ENCODE peak calls at places on chromosomes 12 and 14, in seven cellular contexts. One of them, this sample, is unnamed.
A peak's percentile ranks its signal among the peaks of the same experiment; 100 is the strongest.

GRCh38 chr14:105249175-105250007 is 1.1 kb downstream of the BTBD6 start:
- DNase-seq in SK-N-SH: peak; percentile 68
- DNase-seq in suprapubic skin: no peak
- DNase-seq in transverse colon: peak; percentile 27
- DNase-seq in H1: no peak
- DNase-seq in sigmoid colon: no peak
- DNase-seq in upper lobe of left lung: no peak
- DNase-seq in this sample: peak; percentile 35

GRCh38 chr14:100297320-100298300 is 8.6 kb downstream of the SLC25A29 start:
- DNase-seq in SK-N-SH: peak; percentile 30
- DNase-seq in suprapubic skin: peak; percentile 88
- DNase-seq in transverse colon: peak; percentile 72
- DNase-seq in H1: no peak
- DNase-seq in sigmoid colon: peak; percentile 96
- DNase-seq in upper lobe of left lung: peak; percentile 88
- DNase-seq in this sample: peak; percentile 76

GRCh38 chr12:2409656-2410265 is 357.0 kb downstream of the CACNA1C start:
- DNase-seq in SK-N-SH: no peak
- DNase-seq in suprapubic skin: no peak
- DNase-seq in transverse colon: no peak
- DNase-seq in H1: no peak
- DNase-seq in sigmoid colon: peak; percentile 56
- DNase-seq in upper lobe of left lung: no peak
- DNase-seq in this sample: no peak

GRCh38 chr12:54036620-54037359 is 3.9 kb downstream of the HOXC5 start:
- DNase-seq in SK-N-SH: no peak
- DNase-seq in suprapubic skin: peak; percentile 78
- DNase-seq in transverse colon: no peak
- DNase-seq in H1: no peak
- DNase-seq in sigmoid colon: no peak
- DNase-seq in upper lobe of left lung: no peak
- DNase-seq in this sample: no peak

GRCh38 chr14:30681752-30682355 is 59.7 kb downstream of the SCFD1 start:
- DNase-seq in SK-N-SH: peak; percentile 26
- DNase-seq in suprapubic skin: no peak
- DNase-seq in transverse colon: no peak
- DNase-seq in H1: no peak
- DNase-seq in sigmoid colon: no peak
- DNase-seq in upper lobe of left lung: no peak
- DNase-seq in this sample: no peak

GRCh38 chr14:92481811-92482559 is 31.6 kb upstream of the RIN3 start:
- DNase-seq in SK-N-SH: no peak
- DNase-seq in suprapubic skin: no peak
- DNase-seq in transverse colon: peak; percentile 4
- DNase-seq in H1: no peak
- DNase-seq in sigmoid colon: no peak
- DNase-seq in upper lobe of left lung: peak; percentile 16
- DNase-seq in this sample: no peak

GRCh38 chr14:44820230-44820964 is 141.3 kb downstream of the KLHL28 start:
- DNase-seq in SK-N-SH: no peak
- DNase-seq in suprapubic skin: no peak
- DNase-seq in transverse colon: no peak
- DNase-seq in H1: no peak
- DNase-seq in sigmoid colon: no peak
- DNase-seq in upper lobe of left lung: no peak
- DNase-seq in this sample: no peak

GRCh38 chr14:102249041-102249440 is 55.9 kb downstream of the MOK start:
- DNase-seq in SK-N-SH: no peak
- DNase-seq in suprapubic skin: no peak
- DNase-seq in transverse colon: no peak
- DNase-seq in H1: no peak
- DNase-seq in sigmoid colon: no peak
- DNase-seq in upper lobe of left lung: no peak
- DNase-seq in this sample: no peak

GRCh38 chr14:61837336-61838229 is 75.4 kb downstream of the SNAPC1 start:
- DNase-seq in SK-N-SH: peak; percentile 65
- DNase-seq in suprapubic skin: peak; percentile 83
- DNase-seq in transverse colon: peak; percentile 81
- DNase-seq in H1: peak; percentile 39
- DNase-seq in sigmoid colon: peak; percentile 86
- DNase-seq in upper lobe of left lung: peak; percentile 82
- DNase-seq in this sample: peak; percentile 84

GRCh38 chr14:49280566-49280965 is 305.6 kb downstream of the RPS29 start:
- DNase-seq in SK-N-SH: no peak
- DNase-seq in suprapubic skin: no peak
- DNase-seq in transverse colon: no peak
- DNase-seq in H1: no peak
- DNase-seq in sigmoid colon: no peak
- DNase-seq in upper lobe of left lung: no peak
- DNase-seq in this sample: no peak

GRCh38 chr12:119689935-119690500 is 22.1 kb downstream of the PRKAB1 start:
- DNase-seq in SK-N-SH: no peak
- DNase-seq in suprapubic skin: no peak
- DNase-seq in transverse colon: no peak
- DNase-seq in H1: no peak
- DNase-seq in sigmoid colon: no peak
- DNase-seq in upper lobe of left lung: no peak
- DNase-seq in this sample: no peak

GRCh38 chr12:58413794-58414193 is 472.4 kb downstream of the ATP23 start:
- DNase-seq in SK-N-SH: no peak
- DNase-seq in suprapubic skin: no peak
- DNase-seq in transverse colon: no peak
- DNase-seq in H1: no peak
- DNase-seq in sigmoid colon: no peak
- DNase-seq in upper lobe of left lung: no peak
- DNase-seq in this sample: no peak

GRCh38 chr12:88163371-88163770 is 21.3 kb downstream of the TMTC3 start:
- DNase-seq in SK-N-SH: no peak
- DNase-seq in suprapubic skin: no peak
- DNase-seq in transverse colon: no peak
- DNase-seq in H1: no peak
- DNase-seq in sigmoid colon: no peak
- DNase-seq in upper lobe of left lung: no peak
- DNase-seq in this sample: no peak

GRCh38 chr14:22850944-22851790 is 14.8 kb downstream of the MMP14 start:
- DNase-seq in SK-N-SH: no peak
- DNase-seq in suprapubic skin: peak; percentile 93
- DNase-seq in transverse colon: peak; percentile 72
- DNase-seq in H1: no peak
- DNase-seq in sigmoid colon: peak; percentile 98
- DNase-seq in upper lobe of left lung: peak; percentile 46
- DNase-seq in this sample: peak; percentile 92

GRCh38 chr12:77120695-77121094 is 55.3 kb upstream of the E2F7 start:
- DNase-seq in SK-N-SH: no peak
- DNase-seq in suprapubic skin: no peak
- DNase-seq in transverse colon: no peak
- DNase-seq in H1: no peak
- DNase-seq in sigmoid colon: no peak
- DNase-seq in upper lobe of left lung: no peak
- DNase-seq in this sample: no peak

GRCh38 chr14:104389326-104390220 is 190.0 kb upstream of the C14orf180 start:
- DNase-seq in SK-N-SH: peak; percentile 38
- DNase-seq in suprapubic skin: peak; percentile 55
- DNase-seq in transverse colon: no peak
- DNase-seq in H1: no peak
- DNase-seq in sigmoid colon: peak; percentile 52
- DNase-seq in upper lobe of left lung: peak; percentile 15
- DNase-seq in this sample: peak; percentile 23

DNA sequence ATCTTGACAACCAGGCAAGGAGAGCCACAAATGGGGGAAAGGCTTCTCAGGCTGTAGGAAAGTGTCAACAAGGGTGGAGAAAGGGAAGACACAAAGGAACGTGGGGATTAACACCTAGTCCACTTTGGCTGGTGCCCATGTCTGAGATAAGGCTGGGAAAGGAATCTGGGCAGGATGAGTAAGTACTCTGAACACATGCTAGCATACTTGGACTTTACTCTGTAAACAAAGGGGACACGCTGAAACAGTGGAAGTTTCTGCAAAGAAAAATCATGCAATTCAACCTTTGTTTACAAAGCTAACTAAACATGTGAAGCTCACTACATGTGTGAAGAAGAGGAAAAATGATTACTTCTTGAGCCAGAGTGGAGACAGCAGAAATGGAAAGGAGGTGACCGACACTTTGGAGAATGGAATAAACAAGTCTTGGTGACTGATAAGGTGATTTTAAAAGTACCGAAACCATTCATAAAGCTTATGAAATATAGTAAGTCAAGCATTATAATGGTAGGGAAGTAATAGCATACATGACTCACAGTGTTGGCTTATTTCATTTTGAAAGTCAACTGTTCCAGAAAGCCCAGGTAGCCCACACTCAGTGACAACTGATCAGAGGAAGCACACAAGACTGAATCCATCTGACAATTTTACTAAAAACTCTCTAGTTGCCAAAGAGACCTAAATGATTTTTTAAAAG is 13.2 kb downstream of the CPNE8 start:
- DNase-seq in SK-N-SH: no peak
- DNase-seq in suprapubic skin: no peak
- DNase-seq in transverse colon: peak; percentile 67
- DNase-seq in H1: no peak
- DNase-seq in sigmoid colon: no peak
- DNase-seq in upper lobe of left lung: no peak
- DNase-seq in this sample: peak; percentile 33
- TF ChIP-seq EP300 in SK-N-SH: no peak
- TF ChIP-seq EP300 in suprapubic skin: no peak
- TF ChIP-seq EP300 in transverse colon: peak; percentile 3
- TF ChIP-seq EP300 in H1: no peak
- TF ChIP-seq EP300 in sigmoid colon: no peak
- TF ChIP-seq EP300 in upper lobe of left lung: no peak
- TF ChIP-seq EP300 in this sample: no peak

GRCh38 chr12:56145218-56145617 is 7.2 kb upstream of the MYL6B start:
- DNase-seq in SK-N-SH: no peak
- DNase-seq in suprapubic skin: no peak
- DNase-seq in transverse colon: no peak
- DNase-seq in H1: no peak
- DNase-seq in sigmoid colon: no peak
- DNase-seq in upper lobe of left lung: no peak
- DNase-seq in this sample: no peak

GRCh38 chr12:56137853-56138571 is 9.9 kb downstream of the ESYT1 start:
- DNase-seq in SK-N-SH: no peak
- DNase-seq in suprapubic skin: no peak
- DNase-seq in transverse colon: no peak
- DNase-seq in H1: no peak
- DNase-seq in sigmoid colon: no peak
- DNase-seq in upper lobe of left lung: no peak
- DNase-seq in this sample: no peak

GRCh38 chr12:56143870-56144269 is 8.5 kb upstream of the MYL6B start:
- DNase-seq in SK-N-SH: no peak
- DNase-seq in suprapubic skin: no peak
- DNase-seq in transverse colon: peak; percentile 62
- DNase-seq in H1: no peak
- DNase-seq in sigmoid colon: no peak
- DNase-seq in upper lobe of left lung: no peak
- DNase-seq in this sample: no peak

GRCh38 chr12:56143225-56143624 is 9.2 kb upstream of the MYL6B start:
- DNase-seq in SK-N-SH: no peak
- DNase-seq in suprapubic skin: no peak
- DNase-seq in transverse colon: no peak
- DNase-seq in H1: no peak
- DNase-seq in sigmoid colon: no peak
- DNase-seq in upper lobe of left lung: no peak
- DNase-seq in this sample: no peak

DNA sequence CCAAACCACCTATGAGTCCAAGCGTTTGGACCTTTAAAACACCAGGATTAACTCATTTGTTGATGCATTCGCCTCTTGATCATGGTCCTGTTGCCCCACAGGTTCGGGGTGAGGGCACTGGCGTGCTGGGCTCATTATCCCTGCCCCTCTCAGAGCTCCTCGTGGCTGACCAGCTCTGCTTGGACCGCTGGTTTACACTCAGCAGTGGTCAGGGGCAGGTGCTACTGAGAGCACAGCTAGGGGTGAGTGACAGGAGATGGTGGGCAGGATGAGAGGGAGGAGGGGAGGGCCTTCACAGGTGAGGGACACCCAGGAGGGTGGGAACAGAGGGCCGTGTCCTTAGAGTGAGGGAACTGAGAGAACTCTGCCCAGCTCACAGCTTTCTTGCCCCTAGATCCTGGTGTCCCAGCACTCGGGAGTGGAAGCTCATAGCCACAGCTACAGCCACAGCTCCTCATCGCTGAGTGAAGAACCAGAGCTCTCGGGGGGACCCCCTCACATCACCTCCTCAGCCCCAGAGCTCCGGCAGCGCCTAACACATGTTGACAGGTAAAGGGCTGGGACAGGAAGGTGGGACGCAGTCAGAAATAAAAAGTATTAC is 10.1 kb upstream of the MYL6B start:
- DNase-seq in SK-N-SH: no peak
- DNase-seq in suprapubic skin: no peak
- DNase-seq in transverse colon: no peak
- DNase-seq in H1: no peak
- DNase-seq in sigmoid colon: no peak
- DNase-seq in upper lobe of left lung: no peak
- DNase-seq in this sample: no peak
- H3K36me3 ChIP-seq in SK-N-SH: peaks cover 29% of the 10 kb centered on the region
- H3K36me3 ChIP-seq in suprapubic skin: peaks cover 79% of the 10 kb centered on the region
- H3K36me3 ChIP-seq in transverse colon: peaks cover 52% of the 10 kb centered on the region
- H3K36me3 ChIP-seq in H1: peaks cover 48% of the 10 kb centered on the region
- H3K36me3 ChIP-seq in sigmoid colon: peaks cover 55% of the 10 kb centered on the region
- H3K36me3 ChIP-seq in upper lobe of left lung: peaks cover 71% of the 10 kb centered on the region
- H3K36me3 ChIP-seq in this sample: peaks cover 67% of the 10 kb centered on the region

DNA sequence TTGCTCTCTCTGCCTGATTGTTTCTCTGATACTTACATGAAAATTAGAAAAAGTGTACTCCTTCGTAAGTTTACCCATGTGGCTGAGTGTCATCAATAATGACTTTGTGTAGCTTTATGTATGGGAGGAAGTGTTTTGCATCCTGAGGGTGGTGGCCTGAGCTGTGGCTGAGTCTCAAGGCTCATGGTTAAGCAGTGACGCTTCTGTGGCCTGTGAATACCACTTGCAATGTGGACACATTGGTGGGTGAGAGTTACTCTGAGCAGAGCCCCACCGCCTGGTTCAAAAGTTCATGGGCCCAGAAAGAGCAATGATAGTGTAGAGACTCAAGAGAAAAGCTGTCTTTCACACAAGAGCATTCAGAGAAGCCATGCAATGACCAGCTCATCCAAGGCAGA is 55.2 kb upstream of the FRMD6 start:
- DNase-seq in SK-N-SH: no peak
- DNase-seq in suprapubic skin: no peak
- DNase-seq in transverse colon: no peak
- DNase-seq in H1: no peak
- DNase-seq in sigmoid colon: no peak
- DNase-seq in upper lobe of left lung: no peak
- DNase-seq in this sample: no peak
- TF ChIP-seq EP300 in SK-N-SH: no peak
- TF ChIP-seq EP300 in suprapubic skin: no peak
- TF ChIP-seq EP300 in transverse colon: no peak
- TF ChIP-seq EP300 in H1: no peak
- TF ChIP-seq EP300 in sigmoid colon: no peak
- TF ChIP-seq EP300 in upper lobe of left lung: no peak
- TF ChIP-seq EP300 in this sample: no peak

DNA sequence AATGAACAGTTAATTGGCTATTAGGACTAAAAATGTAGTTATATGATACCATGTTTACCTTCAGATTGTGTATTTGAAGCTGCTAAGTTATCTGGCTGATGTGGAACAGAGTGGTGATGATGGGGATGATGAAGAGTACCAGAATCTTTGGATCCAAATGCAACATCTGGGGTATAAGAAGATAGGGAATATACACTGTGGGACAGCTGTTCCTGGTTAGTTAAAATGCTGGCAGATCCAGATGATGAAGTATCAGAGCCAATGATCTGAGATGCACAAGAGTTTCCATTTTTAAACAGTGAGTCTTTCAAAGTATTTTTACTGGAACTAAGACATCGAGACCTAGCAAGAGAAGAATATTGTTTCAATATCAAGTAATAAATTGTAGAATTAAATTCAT is 31.6 kb downstream of the SENP1 start:
- DNase-seq in SK-N-SH: no peak
- DNase-seq in suprapubic skin: no peak
- DNase-seq in transverse colon: no peak
- DNase-seq in H1: no peak
- DNase-seq in sigmoid colon: no peak
- DNase-seq in upper lobe of left lung: no peak
- DNase-seq in this sample: no peak
- H3K36me3 ChIP-seq in SK-N-SH: peaks cover 59% of the 10 kb centered on the region
- H3K36me3 ChIP-seq in suprapubic skin: peaks cover 55% of the 10 kb centered on the region
- H3K36me3 ChIP-seq in transverse colon: peaks cover 28% of the 10 kb centered on the region
- H3K36me3 ChIP-seq in H1: peaks cover 4% of the 10 kb centered on the region
- H3K36me3 ChIP-seq in sigmoid colon: peaks cover 24% of the 10 kb centered on the region
- H3K36me3 ChIP-seq in upper lobe of left lung: peaks cover 44% of the 10 kb centered on the region
- H3K36me3 ChIP-seq in this sample: peaks cover 33% of the 10 kb centered on the region